ENCODE peak calls at places on chromosomes 6 and 20, in seven cellular contexts. B, G, E, V, L, C and A are unnamed samples.

GRCh38 chr20:64051033-64051452 is 1.6 kb upstream of the SOX18 start:
- DNase-seq in V (no peak), B (no peak), C (no peak), E (no peak), G (no peak), L (no peak), A (no peak)

GRCh38 chr6:5504078-5504477 is 242.8 kb downstream of the FARS2 start:
- DNase-seq in G (no peak), C (no peak), L (no peak), V (no peak), E (no peak), B (no peak), A (no peak)

GRCh38 chr6:133040025-133040838 is 200.9 kb upstream of the EYA4 start:
- DNase-seq in L (no peak), G (no peak), E (peak), C (no peak), V (no peak), B (peak), A (no peak)

GRCh38 chr6:112984899-112985298 is 637.8 kb downstream of the RFPL4B start:
- DNase-seq in C (no peak), G (no peak), E (no peak), B (no peak), L (no peak), V (no peak), A (no peak)

GRCh38 chr6:36636283-36636682 is 42.1 kb downstream of the SRSF3 start:
- DNase-seq in B (no peak), E (peak), G (no peak), L (no peak), C (no peak), V (no peak), A (no peak)

GRCh38 chr20:58439974-58440767 is 51.1 kb downstream of the VAPB start:
- DNase-seq in L (no peak), G (no peak), C (no peak), B (no peak), E (peak), V (no peak), A (no peak)

GRCh38 chr20:20364016-20364746 is 3.7 kb upstream of the INSM1 start:
- DNase-seq in C (no peak), L (no peak), G (no peak), E (no peak), B (peak), V (no peak), A (no peak)

GRCh38 chr6:28340310-28340709 is 4.4 kb upstream of the ZSCAN31 start:
- DNase-seq in L (no peak), C (no peak), B (no peak), G (no peak), V (no peak), E (no peak), A (no peak)

GRCh38 chr6:25627001-25627400 is 25.0 kb upstream of the SCGN start:
- DNase-seq in E (no peak), B (no peak), L (no peak), C (no peak), G (no peak), V (no peak), A (no peak)

GRCh38 chr20:57091748-57092111 is 174.7 kb downstream of the BMP7 start:
- DNase-seq in G (no peak), L (no peak), B (no peak), E (no peak), V (no peak), C (no peak), A (no peak)

GRCh38 chr20:36975085-36975829 is 23.7 kb upstream of the SAMHD1 start:
- DNase-seq in G (peak), V (no peak), B (no peak), C (no peak), L (no peak), E (no peak), A (no peak)

GRCh38 chr6:43192911-43193310 is 10.9 kb downstream of the CUL9 start:
- DNase-seq in L (no peak), B (no peak), E (no peak), C (no peak), G (no peak), V (no peak), A (no peak)

GRCh38 chr6:90605749-90606344 is 19.0 kb upstream of the MAP3K7 start:
- DNase-seq in E (no peak), B (no peak), V (no peak), C (no peak), G (no peak), L (no peak), A (no peak)

GRCh38 chr6:2768696-2769095 is 3.5 kb downstream of the WRNIP1 start:
- DNase-seq in G (no peak), E (no peak), C (no peak), V (no peak), L (no peak), B (no peak), A (no peak)

GRCh38 chr6:148457137-148457842 is 114.7 kb downstream of the SASH1 start:
- DNase-seq in E (peak), L (no peak), G (no peak), B (no peak), C (no peak), V (no peak), A (no peak)
- TF ChIP-seq CTCF in E (no peak), L (no peak), G (no peak), B (no peak), C (no peak), V (no peak), A (no peak)

DNA sequence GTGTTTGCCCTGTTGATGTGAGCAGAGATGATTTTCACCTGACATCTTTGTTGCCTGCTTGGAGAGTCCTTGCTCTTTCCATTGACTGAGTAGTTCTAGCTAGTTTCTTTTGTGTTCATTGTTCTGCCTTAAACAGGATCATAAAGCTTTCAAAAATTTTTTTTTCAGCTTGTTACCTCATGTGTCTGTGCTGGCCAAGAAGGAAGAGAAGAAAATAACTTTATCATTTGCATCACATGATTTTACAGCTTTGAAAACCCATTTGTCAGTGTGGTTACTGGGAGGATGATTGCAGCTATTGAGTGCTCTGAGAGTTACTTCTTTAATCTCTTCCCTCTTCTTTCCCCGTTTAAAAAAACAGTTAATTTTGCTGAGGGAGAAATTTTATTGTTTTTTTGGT is 16.0 kb downstream of the FOXO3 start:
- DNase-seq in C (no peak), G (no peak), B (no peak), V (no peak), E (peak), L (no peak), A (no peak)
- TF ChIP-seq CTCF in C (no peak), G (no peak), B (no peak), V (no peak), E (no peak), L (no peak), A (no peak)

GRCh38 chr6:131807644-131808459 is at the start of gene ENPP1:
- DNase-seq in B (peak), L (peak), V (no peak), G (peak), C (peak), E (peak), A (peak)
- TF ChIP-seq CTCF in B (peak), L (peak), V (no peak), G (no peak), C (peak), E (no peak), A (peak)

DNA sequence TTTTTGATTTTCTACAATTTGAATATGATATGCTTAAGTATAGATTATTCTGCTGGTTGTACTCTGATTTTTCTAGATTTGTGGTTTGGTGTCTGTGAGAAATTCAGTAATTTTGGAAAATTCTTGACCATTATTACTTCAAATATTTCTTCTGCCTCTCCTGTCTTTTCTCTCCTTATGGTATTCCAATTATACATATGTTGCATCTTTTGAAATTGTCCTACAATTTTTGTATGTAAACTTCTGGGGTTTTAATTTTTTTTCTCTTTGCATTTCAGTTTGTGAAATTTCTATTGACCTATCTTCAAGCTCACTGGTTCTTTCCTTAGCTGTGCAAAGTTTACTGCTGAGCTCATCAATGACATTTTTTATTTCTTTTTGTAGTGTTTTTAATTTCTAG is 534.4 kb upstream of the SLC35B3 start:
- DNase-seq in L (no peak), E (no peak), V (no peak), B (no peak), C (no peak), G (no peak), A (no peak)
- TF ChIP-seq CTCF in L (no peak), E (no peak), V (no peak), B (no peak), C (no peak), G (no peak), A (no peak)

DNA sequence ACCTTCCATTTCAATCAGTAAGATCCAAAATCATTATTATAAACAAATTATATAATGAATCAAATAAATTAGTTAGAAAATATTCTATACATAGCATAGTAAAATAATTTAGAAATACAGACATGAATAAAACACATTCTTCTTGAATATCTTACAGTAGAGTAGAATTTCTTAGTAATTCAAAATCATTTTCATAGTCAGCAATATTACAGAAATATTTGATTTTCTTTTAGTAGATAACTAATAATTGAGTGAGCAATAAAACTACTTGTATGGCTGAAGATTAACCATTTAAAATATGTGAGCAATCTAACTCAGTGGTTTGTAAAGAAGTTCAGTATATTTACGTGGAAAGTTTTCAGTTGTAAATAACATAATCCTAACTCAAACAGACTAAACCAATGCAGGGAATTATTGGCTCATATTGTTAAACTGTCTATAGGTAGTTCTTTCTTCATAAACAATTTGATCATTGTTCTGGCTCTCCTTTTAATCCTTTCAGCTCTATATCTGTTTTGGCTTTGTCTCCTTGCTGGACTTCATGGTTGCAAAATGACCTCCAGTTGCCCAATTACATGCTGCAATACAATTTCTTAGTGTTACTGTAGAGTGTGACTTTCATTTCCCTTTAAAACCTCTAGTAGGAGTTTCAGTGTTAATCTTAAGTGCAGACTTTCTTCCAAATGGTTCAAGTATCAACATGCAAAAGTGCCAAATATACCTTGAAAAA is 307.5 kb downstream of the EYS start:
- DNase-seq in V (no peak), L (no peak), C (no peak), B (no peak), E (no peak), G (no peak), A (no peak)
- TF ChIP-seq CTCF in V (no peak), L (no peak), C (no peak), B (no peak), E (no peak), G (no peak), A (no peak)

DNA sequence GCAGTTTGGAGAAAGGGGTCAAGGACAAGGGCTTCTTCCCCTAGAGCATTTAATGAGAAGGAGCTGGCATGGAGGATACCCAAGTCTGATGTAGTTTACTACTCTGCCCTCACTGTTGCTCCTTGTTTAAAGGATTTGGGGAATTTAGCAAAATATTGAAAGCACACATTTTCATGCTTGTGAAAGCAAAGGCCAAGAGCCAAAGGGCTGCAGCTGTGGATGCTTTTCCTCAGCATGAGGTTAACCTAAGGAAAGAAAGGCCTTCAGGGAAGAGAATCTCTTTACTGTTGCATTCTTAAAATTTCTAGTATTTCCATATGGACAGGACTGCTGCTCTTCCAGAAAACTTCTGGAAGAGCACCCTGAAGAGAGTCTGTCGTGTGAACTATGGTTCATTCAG is 45.9 kb upstream of the SASH1 start:
- DNase-seq in V (no peak), G (no peak), E (no peak), C (no peak), B (no peak), L (no peak), A (no peak)
- TF ChIP-seq CTCF in V (no peak), G (no peak), E (no peak), C (no peak), B (no peak), L (no peak), A (no peak)

GRCh38 chr20:35264755-35265154 is 13.2 kb downstream of the MMP24OS start:
- DNase-seq in E (peak), V (no peak), L (no peak), G (no peak), C (no peak), B (no peak), A (no peak)
- TF ChIP-seq CTCF in E (peak), V (no peak), L (no peak), G (no peak), C (no peak), B (no peak), A (no peak)

DNA sequence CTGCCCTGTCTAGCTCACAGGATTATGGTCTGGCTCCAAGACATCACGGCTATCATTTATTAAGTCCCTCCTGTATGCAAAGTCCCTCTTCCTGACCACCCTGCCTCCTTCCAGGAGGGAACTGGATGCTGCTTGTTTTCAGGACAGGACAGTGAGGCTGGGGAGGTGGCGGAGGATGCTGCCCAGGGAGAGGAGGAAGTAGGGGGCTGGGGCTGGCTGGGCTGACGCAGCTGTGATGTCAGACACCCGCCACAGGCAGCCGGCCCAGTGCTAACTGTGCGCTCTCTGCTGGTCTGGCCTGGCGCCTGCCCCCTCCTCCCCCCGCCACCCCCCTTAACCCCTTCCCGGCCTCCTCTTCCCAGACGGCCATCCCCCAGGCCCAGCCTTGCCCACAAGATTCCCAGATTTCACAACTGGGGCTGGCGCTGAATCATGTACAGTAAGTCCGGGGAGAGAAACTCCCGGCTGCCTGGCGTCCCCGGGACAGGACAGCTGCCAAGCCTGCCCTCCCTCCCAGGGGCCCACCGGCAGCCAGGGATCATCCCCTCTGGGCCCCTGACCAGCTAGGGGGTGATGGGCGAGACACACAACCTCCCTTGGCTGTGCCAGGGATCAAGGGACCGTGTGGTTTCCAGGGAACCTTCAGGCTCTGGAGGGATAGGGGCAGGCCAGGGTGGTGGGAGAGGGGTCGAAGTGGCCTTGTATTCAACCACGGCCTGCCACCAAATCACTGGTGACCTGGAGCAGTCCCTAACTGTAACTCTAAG is 118.1 kb downstream of the CEBPB start:
- DNase-seq in L (peak), G (no peak), B (no peak), C (peak), E (peak), V (no peak), A (peak)
- TF ChIP-seq CTCF in L (no peak), G (no peak), B (no peak), C (no peak), E (no peak), V (no peak), A (no peak)

GRCh38 chr6:131183427-131184095 is 48.3 kb downstream of the AKAP7 start:
- DNase-seq in C (no peak), B (no peak), E (no peak), V (no peak), G (no peak), L (no peak), A (no peak)

GRCh38 chr6:131177996-131178395 is 42.7 kb downstream of the AKAP7 start:
- DNase-seq in L (no peak), B (no peak), V (no peak), C (no peak), G (no peak), E (no peak), A (no peak)

DNA sequence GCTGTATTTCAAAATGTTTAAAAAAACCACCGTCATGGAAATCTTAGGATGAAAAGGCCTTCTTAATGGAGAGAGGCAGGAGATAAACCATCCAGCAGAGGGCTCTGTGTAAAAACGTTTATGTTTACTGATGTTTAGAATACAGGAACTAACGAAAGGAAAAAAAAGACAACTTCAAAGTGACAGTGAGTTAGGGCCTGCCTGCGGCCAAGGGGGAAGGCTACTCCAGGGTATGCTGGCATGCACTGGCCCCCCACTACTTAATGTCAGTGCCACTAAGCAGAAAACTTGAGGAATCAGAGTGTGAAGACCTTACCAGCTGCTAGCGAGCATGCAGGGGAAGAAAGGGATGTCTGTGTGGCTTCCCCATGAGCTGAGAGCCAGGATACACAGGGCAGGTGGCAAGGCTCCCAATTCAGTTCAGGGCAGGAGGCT is 47.7 kb downstream of the AKAP7 start:
- DNase-seq in G (no peak), C (no peak), B (no peak), L (no peak), E (peak), V (no peak), A (no peak)
- TF ChIP-seq CTCF in G (peak), C (peak), B (peak), L (peak), E (peak), V (peak), A (no peak)

GRCh38 chr20:23349338-23350006 is 1.1 kb upstream of the NXT1 start:
- DNase-seq in G (no peak), C (no peak), E (no peak), B (no peak), V (no peak), L (no peak), A (no peak)
- TF ChIP-seq CTCF in G (peak), C (peak), E (peak), B (peak), V (peak), L (peak), A (peak)